ENCODE peak calls at places on chromosomes 5 and 9, in eight cellular contexts. V is lower lobe of right lung, B is neural progenitor cell, W is epithelial cell of esophagus, T is heart right ventricle, I is choroid plexus epithelial cell, H is PC-3, E is psoas muscle. N is an unnamed sample.

GRCh38 chr5:99054972-99055371 is 126.2 kb upstream of the CHD1 start:
- DNase-seq in H (no peak), W (no peak), I (no peak), E (no peak), T (no peak), B (no peak), V (no peak), N (no peak)

GRCh38 chr9:131238402-131239021 is 37.8 kb downstream of the FAM78A start:
- DNase-seq in I (peak), W (no peak), T (no peak), H (no peak), B (peak), E (peak), V (no peak), N (no peak)

GRCh38 chr5:77326142-77326541 is 115.7 kb downstream of the PDE8B start:
- DNase-seq in W (no peak), H (no peak), I (no peak), V (no peak), B (no peak), T (no peak), E (no peak), N (no peak)

GRCh38 chr5:89283758-89284493 is 400.9 kb upstream of the MEF2C start:
- DNase-seq in I (no peak), T (no peak), V (no peak), H (no peak), E (no peak), B (no peak), W (no peak), N (no peak)

GRCh38 chr9:127194881-127195713 is 69.5 kb upstream of the GARNL3 start:
- DNase-seq in E (peak), V (peak), B (no peak), I (no peak), H (peak), W (peak), T (no peak), N (no peak)

GRCh38 chr9:92100237-92100911 is 14.8 kb downstream of the SPTLC1 start:
- DNase-seq in I (peak), H (peak), E (no peak), T (no peak), V (no peak), B (no peak), W (peak), N (peak)

GRCh38 chr5:72137826-72138409 is 30.6 kb downstream of the MAP1B start:
- DNase-seq in V (no peak), B (no peak), I (no peak), W (no peak), H (peak), E (no peak), T (no peak), N (no peak)

GRCh38 chr9:72443855-72444254 is 77.6 kb upstream of the TMC1 start:
- DNase-seq in E (no peak), W (peak), T (no peak), V (no peak), H (peak), I (no peak), B (no peak), N (peak)

GRCh38 chr5:10885026-10885425 is 124.0 kb upstream of the DAP start:
- DNase-seq in V (no peak), W (peak), I (peak), E (no peak), T (no peak), B (no peak), H (peak), N (peak)

GRCh38 chr9:134629586-134630392 is 11.8 kb upstream of the COL5A1 start:
- DNase-seq in H (no peak), T (no peak), B (no peak), V (peak), W (no peak), E (peak), I (no peak), N (no peak)

GRCh38 chr9:106859957-106860715 is 2.8 kb upstream of the ZNF462 start:
- DNase-seq in V (peak), T (peak), E (peak), H (peak), W (peak), I (no peak), B (peak), N (no peak)

GRCh38 chr9:37002036-37002412 is 32.0 kb downstream of the PAX5 start:
- DNase-seq in B (no peak), W (no peak), I (no peak), E (no peak), H (no peak), T (no peak), V (no peak), N (no peak)

GRCh38 chr5:115637507-115637906 is 11.7 kb upstream of the TMED7 start:
- DNase-seq in T (no peak), E (no peak), W (no peak), H (no peak), V (no peak), B (no peak), I (no peak), N (no peak)

DNA sequence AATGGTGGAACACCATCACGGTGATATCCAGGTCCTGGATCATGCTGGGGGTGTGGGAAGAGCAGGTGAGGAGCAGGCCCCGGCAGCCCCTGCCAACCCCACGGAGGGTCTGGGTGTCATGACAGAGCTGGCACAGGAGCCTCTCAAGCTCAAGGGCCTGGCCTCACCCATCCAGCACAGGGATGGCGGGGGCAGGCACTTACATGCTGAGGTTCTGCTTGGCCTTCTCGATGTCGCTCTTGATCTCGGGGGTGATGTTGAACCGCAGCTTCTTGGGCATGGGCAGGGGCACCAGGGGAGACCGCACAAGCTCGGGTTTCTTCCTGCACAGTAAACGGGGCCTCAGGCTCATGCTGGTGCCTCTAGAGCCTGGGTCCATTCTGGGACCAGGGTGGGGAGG is 12.3 kb downstream of the CRAT start:
- DNase-seq in H (no peak), W (no peak), I (no peak), T (no peak), V (no peak), E (no peak), B (no peak), N (no peak)
- TF ChIP-seq CTCF in H (no peak), W (no peak), I (no peak), T (no peak), V (no peak), E (no peak), B (no peak), N (no peak)

DNA sequence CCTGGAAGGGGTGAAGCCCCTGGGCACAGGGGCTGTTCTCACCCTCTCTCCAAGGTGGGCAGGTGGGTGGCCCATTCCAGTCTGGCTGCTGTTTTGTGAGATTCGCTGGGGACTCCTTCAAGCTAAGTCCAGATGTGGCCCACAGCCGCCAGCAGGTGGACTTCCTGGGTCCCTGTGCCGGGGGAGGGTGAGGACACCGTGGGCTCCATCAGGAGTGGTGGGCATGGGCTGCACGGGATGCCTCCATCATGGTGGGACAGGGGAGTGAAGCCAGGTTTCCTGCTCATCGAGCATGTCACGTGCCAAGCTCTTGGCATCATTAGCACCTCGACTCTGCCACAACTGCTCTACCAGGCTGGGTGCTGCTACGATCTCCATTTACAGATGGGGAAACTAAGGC is 1.8 kb downstream of the NCS1 start:
- DNase-seq in H (no peak), W (no peak), V (no peak), T (no peak), B (no peak), E (no peak), I (no peak), N (no peak)
- H3K4me3 ChIP-seq in H (peak), W (peak), V (no peak), T (no peak), B (peak), E (no peak), I (peak), N (peak)

GRCh38 chr9:121622842-121623203 is 28.6 kb upstream of the DAB2IP start:
- DNase-seq in T (no peak), I (no peak), H (no peak), B (no peak), V (peak), E (no peak), W (no peak), N (peak)
- TF ChIP-seq CTCF in T (no peak), I (no peak), H (no peak), B (no peak), V (no peak), E (no peak), W (no peak), N (no peak)

GRCh38 chr5:33120671-33121070 is 320.1 kb upstream of the TARS1 start:
- DNase-seq in V (no peak), W (no peak), T (no peak), I (peak), B (no peak), E (no peak), H (no peak), N (peak)

GRCh38 chr5:33115467-33115866 is 325.3 kb upstream of the TARS1 start:
- DNase-seq in I (no peak), V (no peak), T (no peak), H (no peak), W (no peak), B (no peak), E (no peak), N (no peak)

GRCh38 chr5:33114361-33114760 is 326.4 kb upstream of the TARS1 start:
- DNase-seq in I (no peak), W (peak), B (no peak), H (no peak), E (no peak), V (no peak), T (no peak), N (peak)

GRCh38 chr5:33118761-33119415 is 321.9 kb upstream of the TARS1 start:
- DNase-seq in E (no peak), H (peak), W (peak), V (no peak), I (no peak), B (no peak), T (no peak), N (peak)
- H3K4me3 ChIP-seq in E (no peak), H (no peak), W (no peak), V (no peak), I (no peak), B (no peak), T (no peak), N (no peak)

GRCh38 chr5:145797336-145797735 is 37.8 kb downstream of the PRELID2 start:
- DNase-seq in W (peak), E (no peak), H (peak), B (no peak), V (no peak), T (no peak), I (peak), N (peak)
- TF ChIP-seq CTCF in W (no peak), E (no peak), H (no peak), B (no peak), V (no peak), T (no peak), I (no peak), N (peak)